ENCODE peak calls at places on chromosomes 6 and 20, in five cellular contexts. I, X, T, Y and G are unnamed samples.
A peak's percentile ranks its signal among the peaks of the same experiment; 100 is the strongest.

GRCh38 chr20:25399038-25399430 is 8.4 kb upstream of the ABHD12 start:
- DNase-seq in T (peak; percentile 83), Y (peak; percentile 81), X (no peak), I (peak; percentile 81), G (no peak)

GRCh38 chr20:61968036-61968810 is 97.5 kb downstream of the TAF4 start:
- DNase-seq in I (no peak), X (peak; percentile 19), T (no peak), Y (no peak), G (peak; percentile 36)

GRCh38 chr6:20542927-20543602 is 8.8 kb downstream of the CDKAL1 start:
- DNase-seq in Y (peak; percentile 35), T (peak; percentile 84), X (no peak), I (no peak), G (no peak)

GRCh38 chr20:4151991-4152695 is 136.8 kb upstream of the RNF24 start:
- DNase-seq in T (peak; percentile 78), X (peak; percentile 58), Y (no peak), I (no peak), G (peak; percentile 67)

GRCh38 chr20:36825374-36826104 is 50.4 kb upstream of the TLDC2 start:
- DNase-seq in X (no peak), Y (no peak), I (no peak), T (no peak), G (no peak)

GRCh38 chr20:52422574-52423463 is 231.2 kb upstream of the ZFP64 start:
- DNase-seq in I (no peak), T (no peak), Y (no peak), X (no peak), G (no peak)

GRCh38 chr6:79421707-79422484 is 115.3 kb downstream of the LCA5 start:
- DNase-seq in Y (peak; percentile 63), I (no peak), X (no peak), T (peak; percentile 92), G (no peak)

GRCh38 chr6:12097791-12098190 is 85.7 kb downstream of the HIVEP1 start:
- DNase-seq in T (peak; percentile 28), Y (no peak), I (no peak), X (no peak), G (no peak)

GRCh38 chr20:32997431-32997830 is 6.8 kb downstream of the SUN5 start:
- DNase-seq in I (no peak), T (no peak), Y (no peak), X (no peak), G (no peak)

GRCh38 chr20:58993332-58994248 is 12.5 kb downstream of the NELFCD start:
- DNase-seq in T (no peak), Y (no peak), X (peak; percentile 56), I (no peak), G (peak; percentile 64)

GRCh38 chr6:140486468-140487361 is 1112.3 kb upstream of the CITED2 start:
- DNase-seq in X (no peak), I (no peak), T (peak; percentile 45), Y (no peak), G (no peak)

GRCh38 chr20:16236589-16237241 is 336.5 kb downstream of the KIF16B start:
- DNase-seq in T (no peak), X (no peak), Y (no peak), I (no peak), G (no peak)

GRCh38 chr6:7910298-7910653 is 312 bp downstream of the TXNDC5 start:
- DNase-seq in T (no peak), Y (no peak), X (no peak), I (no peak), G (peak; percentile 87)

GRCh38 chr6:122696853-122697252 is 82.7 kb upstream of the FABP7 start:
- DNase-seq in Y (peak; percentile 21), X (no peak), T (peak; percentile 71), I (no peak), G (no peak)

GRCh38 chr6:157251565-157252247 is 71.6 kb downstream of the TMEM242 start:
- DNase-seq in Y (no peak), X (no peak), T (no peak), I (no peak), G (no peak)

GRCh38 chr6:100592929-100593328 is 128.2 kb upstream of the SIM1 start:
- DNase-seq in Y (no peak), T (no peak), I (no peak), X (no peak), G (no peak)

GRCh38 chr6:81939774-81940165 is 187.3 kb upstream of the TENT5A start:
- DNase-seq in T (peak; percentile 21), X (no peak), Y (no peak), I (no peak), G (no peak)

GRCh38 chr6:81937296-81937937 is 184.9 kb upstream of the TENT5A start:
- DNase-seq in X (no peak), I (no peak), T (peak; percentile 66), Y (no peak), G (no peak)

GRCh38 chr6:81938014-81938761 is 185.7 kb upstream of the TENT5A start:
- DNase-seq in Y (peak; percentile 70), X (no peak), I (no peak), T (peak; percentile 96), G (no peak)

GRCh38 chr6:81938991-81939773 is 186.7 kb upstream of the TENT5A start:
- DNase-seq in X (no peak), T (peak; percentile 76), Y (no peak), I (no peak), G (no peak)

DNA sequence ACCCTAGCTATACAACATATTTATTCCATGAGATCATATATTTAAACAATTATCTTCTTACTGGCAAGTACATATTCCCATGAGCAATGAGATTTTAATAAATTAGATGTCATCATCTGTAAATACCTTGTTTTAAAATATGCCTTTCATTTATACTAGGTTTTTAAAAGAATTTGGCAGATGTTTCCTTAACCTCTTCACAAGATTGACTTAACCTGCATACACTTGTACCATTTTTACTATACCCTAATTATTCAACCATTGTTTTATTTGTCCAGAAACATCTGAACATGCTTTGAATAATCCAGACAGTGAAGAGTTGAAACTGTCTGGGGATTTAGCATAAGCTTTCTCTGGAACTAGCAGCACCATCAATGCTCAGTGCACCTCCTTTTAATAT is 188.0 kb upstream of the TENT5A start:
- DNase-seq in I (no peak), X (no peak), T (peak; percentile 22), Y (no peak), G (no peak)
- TF ChIP-seq CTCF in I (no peak), X (no peak), T (no peak), Y (no peak), G (no peak)

DNA sequence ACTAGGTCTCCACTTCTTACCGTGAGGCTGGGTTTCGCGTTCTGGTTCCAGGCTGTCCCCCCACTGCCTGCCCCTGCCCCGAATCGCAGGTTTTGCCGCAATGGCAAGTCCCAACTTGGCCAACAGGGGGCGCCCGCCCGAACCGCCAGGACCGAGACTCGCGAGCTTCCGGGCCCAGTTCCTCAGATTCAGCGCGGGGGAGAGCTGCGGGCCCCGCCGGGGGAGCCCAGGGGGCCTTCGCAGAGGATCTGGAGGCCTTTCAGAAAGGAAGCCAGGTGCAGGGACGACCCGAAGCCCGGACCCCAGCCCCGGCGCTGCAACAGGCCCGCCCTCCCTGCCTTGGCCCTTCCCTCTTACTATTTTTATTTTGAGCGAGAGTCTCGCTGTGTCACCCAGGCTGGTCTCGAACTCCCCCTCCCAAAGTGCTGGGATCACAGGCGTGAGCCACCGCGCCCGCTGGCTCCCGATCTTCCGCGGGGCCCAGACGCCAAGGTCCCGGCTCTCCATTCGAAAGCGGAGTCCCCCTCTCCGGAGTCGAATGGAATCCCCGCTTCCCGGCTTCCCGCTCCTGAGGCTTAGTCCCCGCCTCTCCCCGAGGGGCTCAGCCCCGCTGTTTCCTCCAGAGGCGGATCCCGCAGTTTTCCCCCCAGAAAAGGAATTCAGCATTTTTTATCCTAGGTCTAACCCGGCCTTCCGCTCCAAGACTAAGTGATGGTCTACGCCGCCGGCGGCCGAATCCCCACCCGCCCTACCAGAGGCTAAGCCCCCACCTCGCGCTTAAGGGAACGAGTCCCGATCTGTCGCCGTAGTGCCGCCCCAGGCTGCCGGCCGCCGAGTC is 11.7 kb upstream of the TMC2 start:
- DNase-seq in I (peak; percentile 83), Y (peak; percentile 87), X (peak; percentile 92), T (peak; percentile 66), G (peak; percentile 98)
- TF ChIP-seq POLR2A in I (peak; percentile 45), Y (no peak), X (peak; percentile 39), T (peak; percentile 46), G (no peak)

GRCh38 chr6:35730745-35731413 is 6.0 kb upstream of the ARMC12 start:
- DNase-seq in Y (peak; percentile 23), T (no peak), I (peak; percentile 67), X (no peak), G (no peak)

GRCh38 chr6:35728663-35729348 is 8.0 kb upstream of the ARMC12 start:
- DNase-seq in Y (no peak), I (no peak), X (peak; percentile 87), T (no peak), G (peak; percentile 88)

GRCh38 chr6:35729722-35730121 is 7.1 kb upstream of the ARMC12 start:
- DNase-seq in Y (no peak), X (no peak), T (no peak), I (no peak), G (no peak)

GRCh38 chr6:35727935-35728662 is 8.7 kb upstream of the ARMC12 start:
- DNase-seq in I (peak; percentile 89), T (peak; percentile 94), X (peak; percentile 99), Y (peak; percentile 68), G (peak; percentile 99)

DNA sequence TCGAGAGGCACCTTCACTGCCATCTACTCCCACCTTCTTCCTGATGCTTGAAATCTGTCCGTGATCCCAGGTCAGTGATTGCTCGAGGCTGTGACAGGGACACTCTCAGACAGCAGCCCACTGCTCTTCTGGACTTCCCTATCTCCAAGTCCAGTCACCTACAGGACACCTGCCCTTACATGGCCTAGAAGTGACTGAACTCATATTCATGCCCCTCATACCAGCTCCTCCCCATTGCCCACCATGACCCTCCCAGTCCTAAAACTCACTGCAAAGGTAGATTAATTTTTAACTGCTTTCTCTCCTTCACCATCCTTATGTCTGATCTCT is 7.5 kb upstream of the ARMC12 start:
- DNase-seq in T (no peak), Y (no peak), I (no peak), X (no peak), G (no peak)
- H3K4me1 ChIP-seq in T (peaks cover 16% of the 10 kb centered on the region), Y (peaks cover 70% of the 10 kb centered on the region), I (peaks cover 86% of the 10 kb centered on the region), X (peaks cover 86% of the 10 kb centered on the region), G (peaks cover 96% of the 10 kb centered on the region)

DNA sequence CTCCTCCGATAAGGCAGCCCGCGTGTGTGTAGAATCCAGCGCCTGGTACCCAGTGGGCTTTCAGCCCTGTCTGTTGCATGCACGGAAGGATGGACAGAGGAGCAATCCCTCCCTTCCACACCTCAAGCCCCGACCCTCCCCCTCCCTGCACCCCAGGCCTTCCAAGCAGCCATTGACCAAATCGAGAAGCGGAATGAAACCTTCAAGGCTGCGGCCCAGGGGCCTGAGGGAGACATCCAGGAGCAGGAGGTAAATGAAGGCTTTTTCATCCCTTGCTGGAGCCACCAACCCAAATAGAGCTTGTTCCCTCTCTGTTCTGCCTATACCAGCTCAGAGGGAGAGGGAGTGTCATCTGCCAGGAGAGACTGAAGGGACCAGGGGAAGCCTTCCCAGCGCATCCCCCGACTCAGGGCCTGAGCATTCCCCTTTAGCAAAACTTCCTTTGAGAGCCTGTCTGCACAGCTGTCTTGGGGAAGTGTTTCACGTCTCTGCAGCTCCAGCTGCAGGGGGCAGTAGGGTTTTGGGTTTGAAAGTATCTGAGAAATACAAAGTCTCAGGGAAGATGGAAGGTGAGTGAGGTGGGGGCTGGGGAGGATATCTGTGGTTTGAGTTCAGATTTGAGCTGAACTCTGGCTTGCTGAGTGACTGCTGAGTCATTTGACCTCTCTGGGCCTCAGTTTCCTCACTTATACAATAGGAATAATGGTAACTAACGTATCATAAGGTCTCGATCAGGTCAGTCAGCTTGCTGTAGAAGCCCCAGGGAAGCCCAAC is 16.1 kb downstream of the FGD2 start:
- DNase-seq in Y (peak; percentile 60), T (peak; percentile 61), X (no peak), I (no peak), G (peak; percentile 69)
- TF ChIP-seq CTCF in Y (peak; percentile 54), T (peak; percentile 77), X (no peak), I (no peak), G (no peak)